ENCODE peak calls at places on chromosome 1, in nine cellular contexts. W is astrocyte of the spinal cord, J is endothelial cell of umbilical vein, I is Calu3, A is lower leg skin, V is upper lobe of right lung, D is OCI-LY7, C is WERI-Rb-1, X is fibroblast of mammary gland. M is an unnamed sample.

GRCh38 chr1:23524716-23525401 is 6.2 kb downstream of the E2F2 start:
- DNase-seq in A (no peak), C (peak), X (no peak), V (no peak), D (peak), J (no peak), W (no peak), I (no peak), M (peak)

GRCh38 chr1:167544447-167544846 is 9.1 kb downstream of the CREG1 start:
- DNase-seq in A (no peak), W (no peak), C (no peak), I (peak), X (no peak), D (no peak), J (no peak), V (no peak), M (no peak)

GRCh38 chr1:94310570-94311270 is 73.3 kb upstream of the ARHGAP29 start:
- DNase-seq in D (no peak), J (peak), V (no peak), I (no peak), C (no peak), W (no peak), X (no peak), A (no peak), M (no peak)

GRCh38 chr1:12294076-12294475 is 64.2 kb downstream of the VPS13D start:
- DNase-seq in X (peak), I (no peak), W (peak), A (no peak), J (no peak), V (no peak), D (no peak), C (no peak), M (no peak)

GRCh38 chr1:36151845-36152203 is 2.5 kb upstream of the TRAPPC3 start:
- DNase-seq in V (no peak), W (no peak), D (peak), J (no peak), A (peak), X (no peak), I (no peak), C (no peak), M (no peak)

GRCh38 chr1:192700834-192701271 is 64.9 kb downstream of the RGS13 start:
- DNase-seq in D (no peak), V (no peak), J (peak), W (peak), A (no peak), I (peak), C (no peak), X (peak), M (no peak)

GRCh38 chr1:37605061-37605650 is 9.4 kb upstream of the GNL2 start:
- DNase-seq in C (no peak), A (no peak), D (no peak), I (no peak), J (no peak), X (no peak), V (no peak), W (no peak), M (no peak)

GRCh38 chr1:247390116-247390791 is 25.7 kb upstream of the NLRP3 start:
- DNase-seq in J (peak), X (peak), A (peak), W (peak), D (peak), C (peak), I (peak), V (peak), M (peak)

GRCh38 chr1:9906466-9906865 is 3.6 kb downstream of the CTNNBIP1 start:
- DNase-seq in W (no peak), I (no peak), X (no peak), C (no peak), D (no peak), V (no peak), J (no peak), A (no peak), M (no peak)

GRCh38 chr1:234958702-234959649 is 169.7 kb downstream of the TOMM20 start:
- DNase-seq in X (no peak), I (no peak), D (no peak), J (no peak), C (no peak), W (no peak), V (no peak), A (no peak), M (no peak)

GRCh38 chr1:89198500-89199072 is at the start of gene GBP4:
- DNase-seq in A (no peak), V (peak), C (no peak), W (peak), I (peak), D (no peak), J (peak), X (peak), M (peak)

GRCh38 chr1:224831501-224831900 is 98.0 kb upstream of the DNAH14 start:
- DNase-seq in I (no peak), D (no peak), V (no peak), J (no peak), A (no peak), W (no peak), C (no peak), X (peak), M (no peak)

GRCh38 chr1:107141491-107142369 is 891 bp downstream of the NTNG1 start:
- DNase-seq in D (peak), A (no peak), X (peak), W (peak), I (peak), J (peak), C (peak), V (peak), M (peak)

GRCh38 chr1:21623411-21623961 is 45.7 kb downstream of the RAP1GAP start:
- DNase-seq in W (no peak), V (peak), J (no peak), A (no peak), I (peak), C (no peak), X (no peak), D (no peak), M (no peak)

DNA sequence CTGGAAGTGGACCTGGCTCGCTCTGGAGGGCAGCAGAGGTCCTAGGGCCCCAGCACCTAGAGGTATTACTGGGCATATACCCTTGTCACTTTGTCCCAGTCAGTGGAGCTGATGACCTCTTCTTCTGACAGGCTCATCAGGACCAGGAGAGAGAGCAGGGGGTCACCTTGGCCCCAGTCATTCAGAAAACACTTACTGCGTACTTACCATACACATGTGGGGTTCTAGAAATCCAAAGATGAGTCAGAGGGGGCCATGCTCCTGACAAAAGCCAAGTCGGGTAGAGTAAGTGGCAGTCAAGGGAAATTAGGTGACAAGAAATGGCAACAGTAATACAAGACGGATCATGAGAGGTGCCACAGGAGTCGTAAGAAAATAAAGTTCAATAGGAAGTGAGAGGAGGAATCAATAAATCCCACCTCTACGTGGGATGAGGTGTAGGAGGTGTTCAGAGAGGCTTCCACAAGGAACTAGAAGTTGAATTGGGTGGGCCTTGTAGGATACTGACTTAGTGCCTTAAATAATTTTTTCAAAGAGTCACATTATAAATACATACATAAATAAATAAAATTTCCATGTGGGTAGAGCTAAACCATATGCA is 6.8 kb downstream of the KCNC4 start:
- DNase-seq in C (no peak), X (no peak), V (no peak), D (no peak), I (no peak), J (no peak), W (no peak), A (no peak), M (no peak)
- TF ChIP-seq CTCF in C (no peak), X (no peak), V (no peak), D (no peak), I (no peak), J (no peak), W (no peak), A (no peak), M (no peak)

DNA sequence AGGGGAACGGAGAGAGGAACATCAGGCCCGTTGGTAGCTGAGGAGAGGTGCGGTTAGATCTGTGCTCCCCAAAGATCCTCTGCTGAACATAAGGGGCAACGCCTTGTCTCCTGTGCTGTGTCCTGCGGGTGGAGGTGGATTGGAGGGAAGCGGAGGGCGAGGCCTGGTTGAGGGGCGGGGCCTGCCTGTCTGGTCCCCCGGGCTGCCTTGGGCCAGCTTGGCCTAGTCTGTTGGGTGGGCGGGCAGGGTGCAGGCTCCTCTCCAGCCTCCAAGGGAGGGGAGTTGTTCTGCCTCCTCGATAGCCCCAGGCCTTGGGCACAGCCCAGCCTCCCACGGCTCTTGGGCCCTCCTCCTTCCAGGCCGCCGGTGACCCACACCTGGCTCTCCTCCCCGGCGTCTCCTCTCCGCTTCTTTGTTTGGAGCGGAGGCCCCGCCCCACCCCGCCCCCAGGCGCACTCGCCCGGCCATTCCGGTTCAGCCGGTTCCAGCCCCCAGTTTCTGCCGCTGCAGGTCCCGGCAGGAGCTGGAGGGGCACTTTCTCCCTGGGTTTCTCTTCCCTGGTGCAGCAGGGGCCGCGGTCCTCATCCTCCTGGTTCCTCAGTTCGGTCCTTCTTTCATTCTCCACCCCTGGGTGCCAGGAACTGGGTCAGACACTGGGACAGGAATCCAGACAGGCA is 19.4 kb downstream of the PTPRF start:
- DNase-seq in C (no peak), I (peak), D (no peak), V (peak), J (no peak), W (no peak), X (no peak), A (peak), M (peak)
- TF ChIP-seq CTCF in C (no peak), I (no peak), D (no peak), V (no peak), J (no peak), W (no peak), X (no peak), A (no peak), M (no peak)

GRCh38 chr1:188594542-188595235 is 1765.9 kb downstream of the PLA2G4A start:
- DNase-seq in I (no peak), A (no peak), D (no peak), V (no peak), C (no peak), W (no peak), J (no peak), X (no peak), M (no peak)
- TF ChIP-seq CTCF in I (no peak), A (no peak), D (no peak), V (no peak), C (no peak), W (no peak), J (no peak), X (no peak), M (no peak)

GRCh38 chr1:204588826-204589225 is 72.6 kb downstream of the MDM4 start:
- DNase-seq in A (no peak), I (no peak), V (no peak), J (no peak), X (no peak), D (no peak), C (no peak), W (no peak), M (no peak)
- TF ChIP-seq CTCF in A (no peak), I (no peak), V (no peak), J (no peak), X (no peak), D (no peak), C (no peak), W (no peak), M (no peak)